ENCODE peak calls at places on chromosomes 13 and 19, in eight cellular contexts. E is thyroid gland, X is adrenal gland, B is tibial nerve, Q is stomach, I is ovary, Z is body of pancreas, C is endothelial cell of umbilical vein. J is an unnamed sample.

GRCh38 chr13:43293986-43294880 is 270.8 kb downstream of the DNAJC15 start:
- DNase-seq in C (no peak), X (no peak), Q (no peak), B (no peak), Z (no peak), I (no peak), E (no peak), J (no peak)

GRCh38 chr19:5086232-5086631 is 117.3 kb downstream of the KDM4B start:
- DNase-seq in B (no peak), Q (no peak), Z (no peak), I (no peak), C (no peak), X (no peak), E (no peak), J (no peak)

GRCh38 chr19:30890033-30890432 is 459.2 kb downstream of the TSHZ3 start:
- DNase-seq in B (no peak), E (no peak), Z (peak; percentile 10), I (no peak), C (no peak), X (no peak), Q (no peak), J (no peak)

GRCh38 chr19:40811478-40812341 is 12.7 kb downstream of the EGLN2 start:
- DNase-seq in B (no peak), Z (no peak), Q (no peak), C (no peak), X (no peak), E (peak; percentile 43), I (peak; percentile 37), J (no peak)

GRCh38 chr19:13100871-13101589 is 1.6 kb downstream of the LYL1 start:
- DNase-seq in C (peak; percentile 60), Q (no peak), I (peak; percentile 46), Z (no peak), X (no peak), E (no peak), B (no peak), J (peak; percentile 32)

GRCh38 chr19:55688422-55689218 is 13.6 kb downstream of the EPN1 start:
- DNase-seq in Z (no peak), B (no peak), C (no peak), I (peak; percentile 63), X (no peak), Q (peak; percentile 78), E (no peak), J (no peak)

GRCh38 chr13:75139291-75139690 is 342.7 kb downstream of the TBC1D4 start:
- DNase-seq in B (no peak), C (no peak), I (no peak), Z (no peak), E (no peak), Q (no peak), X (no peak), J (no peak)

GRCh38 chr19:14048439-14049153 is 13.3 kb downstream of the PALM3 start:
- DNase-seq in C (peak; percentile 35), I (no peak), X (peak; percentile 67), Q (peak; percentile 65), E (peak; percentile 55), Z (peak; percentile 43), B (no peak), J (peak; percentile 76)

GRCh38 chr19:38970664-38971532 is 4.6 kb downstream of the FBXO17 start:
- DNase-seq in Q (no peak), B (no peak), C (no peak), I (no peak), Z (no peak), X (no peak), E (no peak), J (no peak)

GRCh38 chr13:46198794-46199193 is 12.9 kb upstream of the LRRC63 start:
- DNase-seq in X (no peak), C (no peak), E (no peak), Q (no peak), I (no peak), Z (no peak), B (no peak), J (no peak)

GRCh38 chr13:95784891-95785290 is 108.0 kb downstream of the DNAJC3 start:
- DNase-seq in E (no peak), I (no peak), Z (no peak), Q (no peak), C (no peak), X (no peak), B (no peak), J (no peak)

GRCh38 chr19:49887653-49888477 is 8.8 kb downstream of the IL4I1 start:
- DNase-seq in Z (no peak), X (no peak), Q (no peak), I (no peak), B (no peak), E (no peak), C (no peak), J (no peak)

GRCh38 chr13:32861304-32861703 is 154.9 kb upstream of the KL start:
- DNase-seq in X (no peak), I (no peak), Z (no peak), C (no peak), Q (no peak), E (no peak), B (no peak), J (no peak)

GRCh38 chr19:11480081-11480926 is 542 bp downstream of the ELAVL3 start:
- DNase-seq in E (no peak), B (no peak), Q (no peak), X (no peak), C (no peak), Z (no peak), I (no peak), J (no peak)

GRCh38 chr13:50149143-50149703 is 134.0 kb downstream of the KCNRG start:
- DNase-seq in E (no peak), I (no peak), Z (no peak), C (no peak), B (no peak), Q (no peak), X (no peak), J (no peak)

GRCh38 chr13:50230365-50230978 is 215.2 kb downstream of the KCNRG start:
- DNase-seq in X (no peak), I (no peak), Z (no peak), B (no peak), E (no peak), Q (no peak), C (no peak), J (no peak)

GRCh38 chr13:50460366-50460765 is 383.1 kb downstream of the DLEU7 start:
- DNase-seq in Z (no peak), Q (no peak), I (no peak), E (no peak), X (no peak), C (no peak), B (no peak), J (no peak)

GRCh38 chr13:112843392-112844250 is 125.4 kb upstream of the MCF2L start:
- DNase-seq in Q (no peak), C (no peak), E (no peak), I (no peak), X (no peak), Z (no peak), B (no peak), J (no peak)

GRCh38 chr13:27839809-27840467 is 47.7 kb downstream of the GSX1 start:
- DNase-seq in C (no peak), Z (no peak), Q (no peak), I (no peak), B (no peak), X (no peak), E (no peak), J (no peak)

DNA sequence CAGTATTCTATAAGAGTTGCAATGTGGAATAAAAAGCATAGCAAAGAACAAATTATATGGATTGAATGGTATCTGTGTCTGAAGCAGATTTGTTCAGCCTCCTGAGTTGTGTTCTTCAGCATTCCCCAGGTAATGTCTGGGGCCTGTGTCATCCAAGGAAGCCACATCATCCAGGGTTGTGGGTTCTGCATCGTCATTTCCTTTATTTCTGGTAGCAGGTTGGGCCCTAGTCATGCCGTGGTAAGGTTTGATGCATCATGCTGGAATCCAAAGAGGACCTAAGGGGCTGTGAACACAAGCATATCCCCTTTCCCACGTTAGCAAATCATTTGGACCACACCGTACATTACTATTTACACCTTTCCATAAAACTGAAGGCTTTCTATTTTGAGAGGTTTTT is 131.0 kb upstream of the ZNF91 start:
- DNase-seq in B (no peak), C (no peak), E (no peak), Q (no peak), X (no peak), I (no peak), Z (no peak), J (no peak)
- H3K27ac ChIP-seq in B (no peak overlapping the region), C (no peak overlapping the region), E (no peak overlapping the region), Q (no peak overlapping the region), X (no peak overlapping the region), I (no peak overlapping the region), Z (no peak overlapping the region), J (no peak overlapping the region)

GRCh38 chr13:110330491-110331001 is 23.5 kb downstream of the COL4A2 start:
- DNase-seq in Z (no peak), B (no peak), C (no peak), X (no peak), E (peak; percentile 42), I (no peak), Q (no peak), J (peak; percentile 20)
- H3K4me3 ChIP-seq in Z (no peak overlapping the region), B (no peak overlapping the region), C (no peak overlapping the region), X (no peak overlapping the region), E (no peak overlapping the region), I (no peak overlapping the region), Q (no peak overlapping the region), J (no peak overlapping the region)

DNA sequence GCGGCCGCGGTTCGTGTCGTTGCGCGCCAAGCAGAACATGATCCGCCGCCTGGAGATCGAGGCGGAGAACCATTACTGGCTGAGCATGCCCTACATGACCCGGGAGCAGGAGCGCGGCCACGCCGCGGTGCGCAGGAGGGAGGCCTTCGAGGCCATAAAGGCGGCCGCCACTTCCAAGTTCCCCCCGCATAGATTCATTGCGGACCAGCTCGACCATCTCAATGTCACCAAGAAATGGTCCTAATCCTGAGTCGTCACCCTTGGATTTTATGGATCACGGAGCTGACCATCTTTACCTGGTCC is 475 bp downstream of the MRPL57 start:
- DNase-seq in E (no peak), C (no peak), I (no peak), B (no peak), Q (no peak), Z (no peak), X (no peak), J (no peak)
- TF ChIP-seq POLR2A in E (no peak), C (no peak), I (no peak), B (no peak), Q (no peak), Z (no peak), X (no peak), J (no peak)

GRCh38 chr19:46730595-46730994 is 13.7 kb upstream of the PRKD2 start:
- DNase-seq in Q (no peak), E (no peak), C (no peak), Z (no peak), B (no peak), I (no peak), X (no peak), J (no peak)

GRCh38 chr19:46732172-46732938 is 13.5 kb upstream of the FKRP start:
- DNase-seq in I (no peak), Q (no peak), E (peak; percentile 24), B (no peak), X (no peak), Z (no peak), C (no peak), J (no peak)

GRCh38 chr19:46731584-46731983 is 14.3 kb upstream of the FKRP start:
- DNase-seq in I (no peak), Q (no peak), B (no peak), E (no peak), Z (peak; percentile 32), C (no peak), X (no peak), J (no peak)

GRCh38 chr19:46730187-46730586 is 13.3 kb upstream of the PRKD2 start:
- DNase-seq in I (no peak), C (no peak), Z (no peak), X (no peak), B (no peak), Q (no peak), E (no peak), J (no peak)

GRCh38 chr19:46731007-46731501 is 14.1 kb upstream of the PRKD2 start:
- DNase-seq in I (no peak), Q (peak; percentile 46), E (no peak), X (peak; percentile 72), B (no peak), C (peak; percentile 88), Z (peak; percentile 65), J (no peak)
- H3K27ac ChIP-seq in I (no peak overlapping the region), Q (no peak overlapping the region), E (no peak overlapping the region), X (no peak overlapping the region), B (no peak overlapping the region), C (peak overlapping the region; percentile 41), Z (peak overlapping the region; percentile 12), J (no peak overlapping the region)

J was measured in heart left ventricle.